ENCODE peak calls at places on chromosome 11, in five cellular contexts. I is fibroblast of pulmonary artery, N is fibroblast of villous mesenchyme, O is NCI-H187, C is RCC 7860. E is an unnamed sample.

GRCh38 chr11:134272381-134273316 is 3.5 kb upstream of the GLB1L3 start:
- DNase-seq in I (peak; percentile 84), N (peak; percentile 66), O (peak; percentile 61), C (no peak), E (no peak)

GRCh38 chr11:4203603-4204360 is 109.2 kb downstream of the RRM1 start:
- DNase-seq in I (no peak), N (no peak), O (no peak), C (no peak), E (no peak)

GRCh38 chr11:35011389-35011788 is 95.0 kb downstream of the PDHX start:
- DNase-seq in I (peak; percentile 31), N (peak; percentile 65), O (no peak), C (no peak), E (no peak)

GRCh38 chr11:30789270-30789669 is 203.1 kb upstream of the MPPED2 start:
- DNase-seq in I (peak; percentile 11), N (peak; percentile 71), O (no peak), C (no peak), E (no peak)

GRCh38 chr11:90476442-90477007 is 253.7 kb upstream of the CHORDC1 start:
- DNase-seq in I (peak; percentile 21), N (peak; percentile 11), O (no peak), C (no peak), E (no peak)

GRCh38 chr11:69155302-69156198 is at the start of gene SMIM38:
- DNase-seq in I (no peak), N (no peak), O (no peak), C (no peak), E (no peak)

GRCh38 chr11:131685906-131686305 is 315.5 kb downstream of the NTM start:
- DNase-seq in I (no peak), N (no peak), O (no peak), C (no peak), E (no peak)

GRCh38 chr11:12087075-12087775 is 23.2 kb upstream of the MICAL2 start:
- DNase-seq in I (peak; percentile 68), N (peak; percentile 78), O (no peak), C (peak; percentile 84), E (no peak)

GRCh38 chr11:115959098-115959497 is 454.9 kb upstream of the CADM1 start:
- DNase-seq in I (no peak), N (no peak), O (no peak), C (no peak), E (no peak)

GRCh38 chr11:130771708-130772107 is 144.6 kb downstream of the SNX19 start:
- DNase-seq in I (peak; percentile 17), N (no peak), O (no peak), C (no peak), E (no peak)

GRCh38 chr11:60918941-60919275 is 5.0 kb downstream of the TMEM109 start:
- DNase-seq in I (peak; percentile 44), N (peak; percentile 33), O (no peak), C (peak; percentile 79), E (no peak)

GRCh38 chr11:44627911-44628729 is 62.7 kb downstream of the CD82 start:
- DNase-seq in I (peak; percentile 43), N (peak; percentile 26), O (no peak), C (peak; percentile 40), E (peak; percentile 59)

GRCh38 chr11:61273151-61274078 is 21.7 kb downstream of the VWCE start:
- DNase-seq in I (no peak), N (no peak), O (no peak), C (no peak), E (no peak)

GRCh38 chr11:116981216-116981887 is 116.9 kb downstream of the SIK3 start:
- DNase-seq in I (no peak), N (no peak), O (no peak), C (no peak), E (no peak)

GRCh38 chr11:78158987-78159662 is 19.7 kb upstream of the ALG8 start:
- DNase-seq in I (no peak), N (no peak), O (no peak), C (no peak), E (no peak)

GRCh38 chr11:46380340-46381045 is 976 bp upstream of the MDK start:
- DNase-seq in I (peak; percentile 49), N (peak; percentile 75), O (peak; percentile 49), C (no peak), E (peak; percentile 43)

GRCh38 chr11:118251858-118252652 is at the start of gene MPZL3:
- DNase-seq in I (peak; percentile 74), N (peak; percentile 45), O (peak; percentile 87), C (peak; percentile 70), E (peak; percentile 72)

GRCh38 chr11:113131036-113131775 is 170.0 kb downstream of the NCAM1 start:
- DNase-seq in I (no peak), N (no peak), O (no peak), C (no peak), E (no peak)

GRCh38 chr11:102914238-102915043 is 39.7 kb upstream of the MMP12 start:
- DNase-seq in I (peak; percentile 67), N (peak; percentile 58), O (no peak), C (peak; percentile 24), E (no peak)

GRCh38 chr11:62502030-62502730 is 44.4 kb downstream of the AHNAK start:
- DNase-seq in I (no peak), N (no peak), O (no peak), C (no peak), E (no peak)

GRCh38 chr11:34791725-34792124 is 124.5 kb downstream of the APIP start:
- DNase-seq in I (no peak), N (no peak), O (no peak), C (no peak), E (no peak)

GRCh38 chr11:77080643-77081210 is 14.0 kb downstream of the CAPN5 start:
- DNase-seq in I (peak; percentile 28), N (no peak), O (no peak), C (no peak), E (peak; percentile 4)